ENCODE peak calls at places on chromosomes 16 and 17, in eight cellular contexts. E is NCI-H510A; M is NCI-H2171 treated with DMSO at 0.1 percent for 48 hours; B is GOT3; N is effector memory CD8-positive, alpha-beta T cell; I is cerebellum; Y is hepatic stellate cell; C is ACHN. O is an unnamed sample.

GRCh38 chr16:12658506-12658905 is 145.2 kb downstream of the CPPED1 start:
- DNase-seq in E (no peak), M (no peak), B (no peak), N (no peak), I (no peak), Y (no peak), C (no peak), O (no peak)

GRCh38 chr16:56814537-56815432 is 50.2 kb upstream of the SLC12A3 start:
- DNase-seq in E (no peak), M (no peak), B (no peak), N (no peak), I (no peak), Y (no peak), C (no peak), O (no peak)

GRCh38 chr16:68166264-68166663 is 69.7 kb downstream of the ESRP2 start:
- DNase-seq in E (no peak), M (no peak), B (no peak), N (no peak), I (no peak), Y (no peak), C (no peak), O (no peak)

GRCh38 chr17:75785016-75785769 is 587 bp downstream of the UNK start:
- DNase-seq in E (peak), M (peak), B (no peak), N (peak), I (peak), Y (peak), C (peak), O (peak)

GRCh38 chr16:81537721-81538561 is 93.3 kb downstream of the CMIP start:
- DNase-seq in E (no peak), M (no peak), B (no peak), N (no peak), I (no peak), Y (no peak), C (no peak), O (no peak)

GRCh38 chr17:29190039-29190438 is 9.8 kb upstream of the MYO18A start:
- DNase-seq in E (peak), M (no peak), B (no peak), N (no peak), I (no peak), Y (no peak), C (no peak), O (no peak)

GRCh38 chr16:535446-536405 is 8.2 kb downstream of the CAPN15 start:
- DNase-seq in E (no peak), M (no peak), B (peak), N (no peak), I (no peak), Y (peak), C (peak), O (no peak)

GRCh38 chr16:85225721-85226120 is 113.4 kb upstream of the CIBAR2 start:
- DNase-seq in E (no peak), M (no peak), B (no peak), N (no peak), I (no peak), Y (no peak), C (no peak), O (no peak)

GRCh38 chr17:46942441-46943217 is 19.7 kb downstream of the GOSR2 start:
- DNase-seq in E (peak), M (peak), B (no peak), N (peak), I (peak), Y (peak), C (peak), O (peak)

GRCh38 chr16:67727521-67728485 is 8.7 kb upstream of the GFOD2 start:
- DNase-seq in E (no peak), M (no peak), B (no peak), N (no peak), I (peak), Y (no peak), C (no peak), O (no peak)

GRCh38 chr16:919658-920631 is 50.8 kb downstream of the LMF1 start:
- DNase-seq in E (no peak), M (no peak), B (no peak), N (no peak), I (no peak), Y (peak), C (no peak), O (no peak)

GRCh38 chr17:46832945-46833839 is 14.7 kb upstream of the WNT3 start:
- DNase-seq in E (peak), M (no peak), B (no peak), N (no peak), I (peak), Y (peak), C (peak), O (no peak)

GRCh38 chr17:27489045-27489715 is 32.9 kb downstream of the KSR1 start:
- DNase-seq in E (no peak), M (peak), B (no peak), N (no peak), I (no peak), Y (peak), C (no peak), O (no peak)

GRCh38 chr17:42010898-42011516 is 6.2 kb downstream of the DNAJC7 start:
- DNase-seq in E (no peak), M (no peak), B (no peak), N (no peak), I (no peak), Y (peak), C (peak), O (no peak)

GRCh38 chr17:47367257-47367656 is 43.5 kb downstream of the EFCAB13 start:
- DNase-seq in E (no peak), M (no peak), B (no peak), N (no peak), I (no peak), Y (no peak), C (no peak), O (no peak)

GRCh38 chr17:80260791-80261158 is at the start of gene RNF213:
- DNase-seq in E (no peak), M (peak), B (no peak), N (peak), I (peak), Y (peak), C (peak), O (peak)

GRCh38 chr17:42879596-42879985 is 21.0 kb upstream of the G6PC1 start:
- DNase-seq in E (no peak), M (no peak), B (peak), N (no peak), I (no peak), Y (peak), C (no peak), O (no peak)

GRCh38 chr17:73232587-73233373 is 28.9 kb downstream of the CPSF4L start:
- DNase-seq in E (peak), M (no peak), B (no peak), N (no peak), I (peak), Y (peak), C (peak), O (peak)

GRCh38 chr16:85584192-85584757 is 28.8 kb upstream of the GSE1 start:
- DNase-seq in E (no peak), M (peak), B (no peak), N (no peak), I (peak), Y (no peak), C (no peak), O (no peak)

GRCh38 chr16:86517652-86518258 is 7.4 kb downstream of the FOXF1 start:
- DNase-seq in E (no peak), M (peak), B (no peak), N (no peak), I (peak), Y (peak), C (peak), O (peak)

GRCh38 chr16:85750021-85750826 is 672 bp downstream of the C16orf74 start:
- DNase-seq in E (no peak), M (peak), B (no peak), N (no peak), I (no peak), Y (peak), C (peak), O (peak)

GRCh38 chr16:31113420-31114124 is 3.9 kb upstream of the KAT8 start:
- DNase-seq in E (no peak), M (no peak), B (no peak), N (no peak), I (no peak), Y (no peak), C (peak), O (no peak)

GRCh38 chr16:78962457-78962929 is 638.0 kb downstream of the MAF start:
- DNase-seq in E (no peak), M (no peak), B (no peak), N (no peak), I (no peak), Y (no peak), C (no peak), O (peak)

GRCh38 chr16:29986231-29986630 is 9.2 kb downstream of the HIRIP3 start:
- DNase-seq in E (no peak), M (no peak), B (no peak), N (no peak), I (no peak), Y (no peak), C (no peak), O (no peak)

GRCh38 chr17:17628388-17629008 is 37.0 kb upstream of the PEMT start:
- DNase-seq in E (no peak), M (no peak), B (no peak), N (peak), I (no peak), Y (no peak), C (no peak), O (peak)

GRCh38 chr16:83685615-83686165 is 122.1 kb upstream of the HSBP1 start:
- DNase-seq in E (no peak), M (no peak), B (no peak), N (no peak), I (no peak), Y (no peak), C (no peak), O (no peak)

GRCh38 chr16:28149016-28149888 is 62.5 kb downstream of the XPO6 start:
- DNase-seq in E (no peak), M (no peak), B (no peak), N (no peak), I (no peak), Y (no peak), C (no peak), O (no peak)

GRCh38 chr17:38534498-38534885 is 71.3 kb downstream of the SRCIN1 start:
- DNase-seq in E (no peak), M (peak), B (no peak), N (no peak), I (no peak), Y (no peak), C (no peak), O (no peak)

GRCh38 chr17:10149573-10150399 is 48.6 kb downstream of the GAS7 start:
- DNase-seq in E (no peak), M (no peak), B (no peak), N (peak), I (no peak), Y (no peak), C (no peak), O (no peak)

GRCh38 chr16:13421726-13422125 is 498.2 kb upstream of the ERCC4 start:
- DNase-seq in E (no peak), M (no peak), B (no peak), N (no peak), I (no peak), Y (no peak), C (no peak), O (no peak)

GRCh38 chr16:66366433-66367299 is at the start of gene CDH5:
- DNase-seq in E (no peak), M (no peak), B (no peak), N (no peak), I (peak), Y (no peak), C (no peak), O (no peak)

GRCh38 chr17:39081851-39082250 is 69.6 kb downstream of the PLXDC1 start:
- DNase-seq in E (no peak), M (peak), B (no peak), N (no peak), I (no peak), Y (no peak), C (no peak), O (no peak)